ENCODE peak calls at places on chromosomes 12 and 14, in five cellular contexts. W, G, R, S and M are unnamed samples.

GRCh38 chr12:68911197-68911718 is 21.7 kb downstream of the CPM start:
- DNase-seq in W (no peak), S (no peak), G (no peak), R (no peak), M (no peak)

GRCh38 chr12:85657836-85658235 is 178.4 kb downstream of the RASSF9 start:
- DNase-seq in R (no peak), W (no peak), S (no peak), G (no peak), M (no peak)

GRCh38 chr12:1912580-1913376 is 5.7 kb downstream of the CACNA2D4 start:
- DNase-seq in G (no peak), W (peak; percentile 11), S (no peak), R (no peak), M (no peak)

GRCh38 chr12:105222726-105223357 is 13.1 kb downstream of the APPL2 start:
- DNase-seq in W (no peak), S (peak; percentile 50), G (no peak), R (no peak), M (no peak)

GRCh38 chr14:104461676-104462443 is 117.7 kb upstream of the C14orf180 start:
- DNase-seq in W (no peak), G (no peak), S (no peak), R (no peak), M (peak; percentile 68)

GRCh38 chr12:20044836-20045235 is 323.5 kb upstream of the PDE3A start:
- DNase-seq in S (no peak), W (no peak), G (no peak), R (no peak), M (no peak)

GRCh38 chr14:88868558-88869159 is 44.2 kb downstream of the TTC8 start:
- DNase-seq in S (no peak), G (no peak), W (no peak), R (no peak), M (no peak)

GRCh38 chr12:20653871-20654270 is 41.3 kb upstream of the SLCO1C1 start:
- DNase-seq in R (no peak), S (no peak), G (no peak), W (no peak), M (no peak)

GRCh38 chr14:106662947-106663346 is 1136.6 kb downstream of the TMEM121 start:
- DNase-seq in S (no peak), G (no peak), R (no peak), W (no peak), M (no peak)

GRCh38 chr12:79549531-79550271 is 141.1 kb downstream of the PAWR start:
- DNase-seq in S (no peak), W (no peak), R (no peak), G (no peak), M (no peak)

GRCh38 chr12:53268009-53268636 is at the start of gene ESPL1:
- DNase-seq in G (peak; percentile 89), S (peak; percentile 59), R (peak; percentile 73), W (peak; percentile 92), M (peak; percentile 65)

GRCh38 chr12:2397356-2398045 is 344.7 kb downstream of the CACNA1C start:
- DNase-seq in G (no peak), W (no peak), S (no peak), R (no peak), M (no peak)

GRCh38 chr14:75548544-75548943 is 26.3 kb downstream of the BATF start:
- DNase-seq in W (no peak), G (no peak), R (no peak), S (no peak), M (no peak)

GRCh38 chr14:94102768-94103482 is 7.6 kb upstream of the IFI27 start:
- DNase-seq in W (no peak), S (no peak), R (no peak), G (no peak), M (no peak)

GRCh38 chr14:106872619-106873446 is 1346.5 kb downstream of the TMEM121 start:
- DNase-seq in G (peak; percentile 94), S (peak; percentile 75), W (peak; percentile 88), R (peak; percentile 24), M (no peak)

GRCh38 chr12:120055231-120055630 is 61.3 kb downstream of the RAB35 start:
- DNase-seq in G (no peak), S (peak; percentile 53), R (no peak), W (no peak), M (no peak)

GRCh38 chr12:114275937-114276785 is 129.8 kb downstream of the TBX5 start:
- DNase-seq in R (no peak), S (no peak), W (no peak), G (no peak), M (no peak)